ENCODE peak calls at places on chromosomes 16 and 17, in four cellular contexts. U is colonic mucosa, M is heart right ventricle, F is heart left ventricle. L is an unnamed sample.

GRCh38 chr16:11609474-11610120 is 22.9 kb upstream of the LITAF start:
- DNase-seq in U (no peak), M (no peak), F (no peak), L (no peak)

GRCh38 chr17:59783221-59784016 is 76.0 kb downstream of the VMP1 start:
- DNase-seq in U (no peak), M (no peak), F (no peak), L (no peak)

GRCh38 chr16:15038689-15039088 is 17.2 kb downstream of the NTAN1 start:
- DNase-seq in U (no peak), M (no peak), F (no peak), L (no peak)

GRCh38 chr17:8976638-8977037 is 11.1 kb upstream of the PIK3R5 start:
- DNase-seq in U (no peak), M (no peak), F (no peak), L (no peak)

GRCh38 chr16:69796285-69797118 is 34.4 kb downstream of the WWP2 start:
- DNase-seq in U (peak), M (peak), F (no peak), L (no peak)

GRCh38 chr17:75406222-75406615 is 741 bp upstream of the GRB2 start:
- DNase-seq in U (peak), M (no peak), F (no peak), L (no peak)

GRCh38 chr17:74830861-74831260 is 28.8 kb downstream of the GRIN2C start:
- DNase-seq in U (no peak), M (no peak), F (no peak), L (no peak)

GRCh38 chr17:67689534-67690177 is 28.1 kb upstream of the NOL11 start:
- DNase-seq in U (peak), M (peak), F (no peak), L (peak)

GRCh38 chr16:87762071-87762571 is 3.7 kb downstream of the KLHDC4 start:
- DNase-seq in U (no peak), M (no peak), F (no peak), L (no peak)

GRCh38 chr16:73050115-73051099 is 2.5 kb upstream of the ZFHX3 start:
- DNase-seq in U (no peak), M (no peak), F (no peak), L (no peak)

GRCh38 chr16:4506450-4506849 is 30.3 kb downstream of the HMOX2 start:
- DNase-seq in U (peak), M (peak), F (no peak), L (peak)

GRCh38 chr17:67725232-67726206 is 7.8 kb downstream of the NOL11 start:
- DNase-seq in U (no peak), M (no peak), F (no peak), L (no peak)

GRCh38 chr17:27276653-27277156 is 17.2 kb upstream of the WSB1 start:
- DNase-seq in U (no peak), M (no peak), F (no peak), L (no peak)

GRCh38 chr17:57135748-57136342 is 50.8 kb downstream of the AKAP1 start:
- DNase-seq in U (no peak), M (no peak), F (no peak), L (no peak)

GRCh38 chr16:27781195-27781524 is 231.2 kb downstream of the KATNIP start:
- DNase-seq in U (no peak), M (peak), F (no peak), L (no peak)

GRCh38 chr16:1972490-1972877 is 631 bp downstream of the TBL3 start:
- DNase-seq in U (no peak), M (no peak), F (no peak), L (no peak)

GRCh38 chr17:32664936-32665583 is 178.3 kb downstream of the CDK5R1 start:
- DNase-seq in U (no peak), M (no peak), F (no peak), L (no peak)

GRCh38 chr17:75869282-75870141 is 8.9 kb downstream of the TRIM47 start:
- DNase-seq in U (peak), M (peak), F (no peak), L (no peak)

GRCh38 chr17:17635126-17635525 is 43.6 kb upstream of the PEMT start:
- DNase-seq in U (no peak), M (no peak), F (no peak), L (no peak)

GRCh38 chr17:49680314-49680713 is 2.4 kb upstream of the SPOP start:
- DNase-seq in U (no peak), M (no peak), F (no peak), L (no peak)

GRCh38 chr17:33163827-33164555 is 129.1 kb downstream of the ASIC2 start:
- DNase-seq in U (no peak), M (peak), F (no peak), L (no peak)

GRCh38 chr17:68534714-68535113 is 22.5 kb downstream of the PRKAR1A start:
- DNase-seq in U (no peak), M (no peak), F (no peak), L (no peak)

GRCh38 chr17:80874866-80875445 is 116.7 kb upstream of the CHMP6 start:
- DNase-seq in U (no peak), M (no peak), F (no peak), L (no peak)

GRCh38 chr17:65595071-65595655 is 33.7 kb upstream of the AXIN2 start:
- DNase-seq in U (no peak), M (no peak), F (no peak), L (no peak)

GRCh38 chr16:88700636-88701482 is 5.3 kb downstream of the RNF166 start:
- DNase-seq in U (peak), M (peak), F (peak), L (peak)

L was measured in stomach.